ENCODE peak calls at places on chromosomes 12 and 14, in seven cellular contexts. C, S, J, U, W, F and B are unnamed samples.

GRCh38 chr14:25102788-25103187 is 52.8 kb upstream of the STXBP6 start:
- DNase-seq in C (no peak), S (no peak), J (no peak), U (no peak), W (no peak), F (no peak), B (no peak)

GRCh38 chr14:103546651-103547454 is 15.6 kb downstream of the BAG5 start:
- DNase-seq in C (peak), S (no peak), J (peak), U (peak), W (peak), F (peak), B (peak)

GRCh38 chr12:25692115-25693035 is 139.3 kb upstream of the LMNTD1 start:
- DNase-seq in C (no peak), S (no peak), J (no peak), U (no peak), W (no peak), F (no peak), B (no peak)

GRCh38 chr14:75280831-75281690 is 2.4 kb downstream of the FOS start:
- DNase-seq in C (peak), S (no peak), J (no peak), U (no peak), W (no peak), F (no peak), B (no peak)

GRCh38 chr12:96308881-96309280 is 91.4 kb downstream of the CDK17 start:
- DNase-seq in C (no peak), S (no peak), J (no peak), U (no peak), W (no peak), F (no peak), B (no peak)

GRCh38 chr12:93714382-93714781 is 37.2 kb downstream of the CRADD start:
- DNase-seq in C (no peak), S (peak), J (no peak), U (no peak), W (no peak), F (no peak), B (no peak)

GRCh38 chr12:4024701-4025419 is 151.7 kb upstream of the PARP11 start:
- DNase-seq in C (no peak), S (no peak), J (no peak), U (no peak), W (no peak), F (no peak), B (no peak)

GRCh38 chr12:91380651-91381050 is 198.0 kb upstream of the DCN start:
- DNase-seq in C (no peak), S (no peak), J (no peak), U (no peak), W (no peak), F (no peak), B (no peak)

GRCh38 chr14:50397461-50398196 is 948 bp upstream of the CDKL1 start:
- DNase-seq in C (no peak), S (no peak), J (no peak), U (peak), W (no peak), F (no peak), B (no peak)

GRCh38 chr14:100404419-100404818 is 81.3 kb downstream of the SLC25A47 start:
- DNase-seq in C (no peak), S (no peak), J (no peak), U (no peak), W (no peak), F (no peak), B (no peak)

GRCh38 chr14:20662968-20663731 is 21.2 kb upstream of the RNASE4 start:
- DNase-seq in C (peak), S (peak), J (peak), U (no peak), W (peak), F (peak), B (peak)

GRCh38 chr12:112409906-112410244 is 470 bp upstream of the RPL6 start:
- DNase-seq in C (no peak), S (no peak), J (no peak), U (no peak), W (no peak), F (no peak), B (no peak)

GRCh38 chr14:69260979-69261605 is 1.1 kb downstream of the GALNT16 start:
- DNase-seq in C (no peak), S (peak), J (no peak), U (peak), W (peak), F (no peak), B (no peak)

GRCh38 chr12:109264095-109264942 is 44.8 kb downstream of the FOXN4 start:
- DNase-seq in C (no peak), S (peak), J (peak), U (peak), W (peak), F (no peak), B (peak)